ENCODE peak calls at places on chromosomes 6 and 20, in seven cellular contexts. Y is esophagus squamous epithelium; D is astrocyte of the cerebellum; E is tibial artery; K is PC-9; N is fibroblast of lung; M is CD8-positive, alpha-beta T cell. P is an unnamed sample.

GRCh38 chr6:13924146-13924948 is 405 bp upstream of the RNF182 start:
- DNase-seq in Y (no peak), D (peak; percentile 20), E (peak; percentile 71), K (no peak), N (peak; percentile 62), M (peak; percentile 37), P (peak; percentile 39)

GRCh38 chr6:146289816-146290588 is 253.6 kb upstream of the RAB32 start:
- DNase-seq in Y (no peak), D (peak; percentile 70), E (no peak), K (no peak), N (peak; percentile 77), M (no peak), P (peak; percentile 93)

GRCh38 chr6:170067923-170068360 is 222.9 kb downstream of the DLL1 start:
- DNase-seq in Y (no peak), D (no peak), E (peak; percentile 43), K (no peak), N (no peak), M (no peak), P (no peak)

GRCh38 chr20:47765715-47766594 is 19.3 kb downstream of the SULF2 start:
- DNase-seq in Y (no peak), D (no peak), E (no peak), K (peak; percentile 13), N (peak; percentile 72), M (no peak), P (no peak)

GRCh38 chr6:140566706-140567330 is 1192.4 kb upstream of the CITED2 start:
- DNase-seq in Y (no peak), D (peak; percentile 47), E (no peak), K (no peak), N (peak; percentile 82), M (no peak), P (peak; percentile 80)

GRCh38 chr6:169893624-169894023 is 142.2 kb downstream of the ERMARD start:
- DNase-seq in Y (no peak), D (no peak), E (no peak), K (no peak), N (no peak), M (no peak), P (no peak)

GRCh38 chr20:51767867-51768758 is at the start of gene ATP9A:
- DNase-seq in Y (no peak), D (no peak), E (peak; percentile 69), K (no peak), N (peak; percentile 48), M (no peak), P (peak; percentile 36)

GRCh38 chr6:12886961-12887775 is 170.6 kb downstream of the PHACTR1 start:
- DNase-seq in Y (no peak), D (no peak), E (no peak), K (no peak), N (peak; percentile 52), M (no peak), P (no peak)

GRCh38 chr20:1881240-1881835 is 13.9 kb upstream of the SIRPA start:
- DNase-seq in Y (no peak), D (no peak), E (no peak), K (no peak), N (no peak), M (no peak), P (no peak)

GRCh38 chr6:132495604-132496079 is 17.3 kb downstream of the STX7 start:
- DNase-seq in Y (no peak), D (no peak), E (no peak), K (no peak), N (no peak), M (no peak), P (no peak)

GRCh38 chr6:132491881-132492280 is 21.0 kb downstream of the STX7 start:
- DNase-seq in Y (no peak), D (no peak), E (no peak), K (no peak), N (no peak), M (no peak), P (no peak)

GRCh38 chr6:132496519-132497180 is 16.3 kb downstream of the STX7 start:
- DNase-seq in Y (no peak), D (no peak), E (no peak), K (no peak), N (no peak), M (no peak), P (no peak)

GRCh38 chr6:132491303-132491702 is 21.6 kb downstream of the STX7 start:
- DNase-seq in Y (no peak), D (peak; percentile 40), E (no peak), K (no peak), N (peak; percentile 57), M (no peak), P (peak; percentile 76)

DNA sequence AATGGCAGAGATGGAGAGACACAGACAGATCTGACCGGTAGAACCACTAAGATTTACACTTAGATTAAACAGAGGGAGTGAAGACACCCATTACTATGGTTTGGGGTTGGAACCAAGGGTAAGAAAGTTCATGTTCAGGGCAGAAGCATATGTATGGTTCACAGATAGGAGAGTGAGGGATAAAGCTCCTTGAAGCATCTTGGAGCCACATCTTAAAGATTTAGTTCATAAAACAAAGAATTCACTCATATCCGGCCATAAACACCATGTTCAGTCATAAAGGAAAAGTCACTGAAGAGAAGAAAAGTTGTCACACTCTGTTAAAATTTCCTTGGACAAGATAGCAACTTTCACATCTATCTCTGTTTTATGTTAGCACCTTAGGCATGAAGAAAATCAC is 18.0 kb downstream of the STX7 start:
- DNase-seq in Y (no peak), D (no peak), E (no peak), K (no peak), N (no peak), M (no peak), P (no peak)
- H3K4me3 ChIP-seq in Y (no peak overlapping the region), D (no peak overlapping the region), E (no peak overlapping the region), K (no peak overlapping the region), N (no peak overlapping the region), M (no peak overlapping the region), P (no peak overlapping the region)

GRCh38 chr20:12355185-12355584 is 437.5 kb downstream of the BTBD3 start:
- DNase-seq in Y (no peak), D (no peak), E (no peak), K (no peak), N (no peak), M (no peak), P (no peak)

GRCh38 chr20:12354725-12355124 is 437.0 kb downstream of the BTBD3 start:
- DNase-seq in Y (no peak), D (no peak), E (no peak), K (no peak), N (no peak), M (no peak), P (no peak)

GRCh38 chr20:12358655-12359009 is 440.9 kb downstream of the BTBD3 start:
- DNase-seq in Y (no peak), D (no peak), E (no peak), K (no peak), N (no peak), M (no peak), P (peak; percentile 5)

DNA sequence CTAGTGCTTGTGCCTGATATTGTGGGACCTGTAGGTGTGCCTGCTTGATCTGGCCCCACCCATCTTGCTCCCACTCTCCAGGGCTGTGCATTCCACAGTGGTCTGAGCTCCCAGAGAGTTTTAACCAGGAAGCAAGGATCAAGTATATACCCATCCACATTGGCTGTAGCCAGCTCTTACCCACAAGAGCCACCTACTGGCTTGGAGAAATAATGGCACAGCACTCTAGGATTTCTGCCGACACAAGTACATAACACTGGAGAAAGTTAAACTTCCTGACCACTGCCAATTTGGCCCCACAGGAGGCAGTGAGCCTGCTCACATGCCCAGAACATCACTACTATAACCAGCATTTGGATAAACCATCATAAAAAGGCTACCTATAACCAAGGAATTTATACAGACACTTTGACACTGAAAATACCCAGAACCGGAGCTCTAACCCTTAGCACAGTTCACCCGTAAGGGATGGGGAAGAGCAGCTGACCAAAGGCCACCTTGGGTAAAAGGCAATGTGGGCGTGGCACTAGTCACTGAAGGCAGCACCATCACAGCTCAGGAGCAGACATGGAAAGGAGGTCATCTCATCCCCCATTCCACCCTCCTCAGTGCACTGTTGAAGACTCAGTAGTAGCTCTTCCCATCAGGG is 440.4 kb downstream of the BTBD3 start:
- DNase-seq in Y (no peak), D (no peak), E (no peak), K (no peak), N (no peak), M (no peak), P (peak; percentile 30)
- TF ChIP-seq CTCF in Y (no peak), D (peak; percentile 4), E (no peak), K (no peak), N (peak; percentile 10), M (no peak), P (peak; percentile 43)

GRCh38 chr6:53152576-53152975 is 3.9 kb upstream of the GCM1 start:
- DNase-seq in Y (no peak), D (no peak), E (no peak), K (no peak), N (no peak), M (no peak), P (no peak)
- H3K4me3 ChIP-seq in Y (no peak overlapping the region), D (no peak overlapping the region), E (no peak overlapping the region), K (no peak overlapping the region), N (no peak overlapping the region), M (no peak overlapping the region), P (no peak overlapping the region)

DNA sequence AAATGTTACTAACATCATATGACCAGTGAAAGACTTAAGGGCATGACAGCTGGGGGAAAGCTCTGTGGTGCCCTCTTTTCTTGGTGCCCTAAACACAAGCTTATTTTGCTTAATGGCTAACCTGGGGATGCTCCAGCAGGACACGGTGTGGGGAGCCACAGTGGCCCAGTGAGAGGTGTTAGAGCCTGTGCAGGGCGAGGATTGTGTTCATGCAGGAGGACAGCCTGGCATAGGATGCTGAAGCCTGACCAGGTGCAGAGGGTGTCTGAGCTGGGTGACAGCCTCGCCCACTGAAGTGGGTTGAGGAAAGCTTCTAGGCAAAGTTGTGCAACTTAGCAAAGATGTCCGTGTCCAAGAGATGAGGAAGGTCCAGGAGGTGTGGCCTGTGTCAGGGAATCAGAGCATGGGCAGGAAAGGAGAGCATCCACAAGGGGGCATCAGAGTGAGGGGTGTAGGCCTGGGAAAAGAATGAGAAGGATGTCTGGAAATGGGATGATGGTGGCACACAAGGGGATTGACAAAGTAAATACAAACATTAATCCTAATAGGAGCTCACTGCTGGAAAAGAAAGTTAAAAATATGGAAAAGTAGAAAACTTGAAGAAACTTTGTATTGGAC is 33.9 kb downstream of the SLC17A4 start:
- DNase-seq in Y (no peak), D (no peak), E (peak; percentile 68), K (peak; percentile 33), N (peak; percentile 10), M (peak; percentile 41), P (peak; percentile 67)
- TF ChIP-seq CTCF in Y (no peak), D (peak; percentile 44), E (peak; percentile 34), K (peak; percentile 66), N (peak; percentile 62), M (peak; percentile 37), P (peak; percentile 81)

DNA sequence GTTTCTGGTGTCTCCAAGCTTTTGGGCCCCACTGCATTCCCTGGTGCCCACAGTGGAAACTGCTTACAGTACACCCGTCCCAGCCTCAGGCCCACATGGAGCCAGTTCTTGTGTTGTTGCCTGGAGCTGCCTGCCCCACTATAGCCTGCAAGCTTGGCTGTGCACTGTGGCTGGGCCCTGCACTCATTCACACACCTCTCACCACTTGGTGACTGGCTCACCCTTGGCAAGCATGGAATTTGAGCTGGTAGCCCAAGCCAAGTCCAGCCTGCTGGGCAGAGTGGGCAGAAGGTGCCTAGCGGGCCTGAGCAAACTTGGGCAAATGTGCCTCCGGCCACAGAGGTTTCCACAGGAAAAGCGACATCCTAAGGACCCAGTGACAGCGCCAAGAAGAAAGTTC is 472.3 kb downstream of the MMUT start:
- DNase-seq in Y (no peak), D (no peak), E (no peak), K (no peak), N (no peak), M (no peak), P (no peak)
- H3K4me3 ChIP-seq in Y (no peak overlapping the region), D (no peak overlapping the region), E (no peak overlapping the region), K (no peak overlapping the region), N (no peak overlapping the region), M (no peak overlapping the region), P (no peak overlapping the region)

GRCh38 chr6:26660096-26660425 is 515 bp upstream of the ZNF322 start:
- DNase-seq in Y (no peak), D (peak; percentile 3), E (no peak), K (no peak), N (peak; percentile 48), M (no peak), P (peak; percentile 63)
- TF ChIP-seq CTCF in Y (no peak), D (no peak), E (peak; percentile 19), K (no peak), N (no peak), M (peak; percentile 25), P (peak; percentile 44)